ENCODE peak calls at places on chromosomes 5 and 9, in eight cellular contexts. One of them, this sample, is unnamed.

GRCh38 chr5:62258654-62259053 is 47.4 kb upstream of the KIF2A start:
- DNase-seq in activated T-helper 9 cell treated with anti-CD3 and anti-CD28 coated beads, Interleukin-2, amount 50 U/mL, for 16 hours: no peak
- DNase-seq in ovary: no peak
- DNase-seq in NCI-H1092 treated with DMSO at 0.1 percent for 48 hours: no peak
- DNase-seq in osteocyte: no peak
- DNase-seq in HuH-7: no peak
- DNase-seq in NCI-H1105 treated with DMSO at 0.1 percent for 48 hours: no peak
- DNase-seq in stimulated activated CD8-positive, alpha-beta memory T cell treated with anti-CD3 and anti-CD28 coated beads, Interleukin-7, amount 100 ng/mL, for 4 hours: no peak
- DNase-seq in this sample: no peak

GRCh38 chr5:55159763-55160492 is at the start of gene GPX8:
- DNase-seq in activated T-helper 9 cell treated with anti-CD3 and anti-CD28 coated beads, Interleukin-2, amount 50 U/mL, for 16 hours: no peak
- DNase-seq in HuH-7: peak
- DNase-seq in ovary: peak
- DNase-seq in NCI-H1105 treated with DMSO at 0.1 percent for 48 hours: no peak
- DNase-seq in stimulated activated CD8-positive, alpha-beta memory T cell treated with anti-CD3 and anti-CD28 coated beads, Interleukin-7, amount 100 ng/mL, for 4 hours: no peak
- DNase-seq in NCI-H1092 treated with DMSO at 0.1 percent for 48 hours: peak
- DNase-seq in osteocyte: no peak
- DNase-seq in this sample: peak

GRCh38 chr5:83844320-83845068 is 123.8 kb upstream of the HAPLN1 start:
- DNase-seq in NCI-H1105 treated with DMSO at 0.1 percent for 48 hours: no peak
- DNase-seq in stimulated activated CD8-positive, alpha-beta memory T cell treated with anti-CD3 and anti-CD28 coated beads, Interleukin-7, amount 100 ng/mL, for 4 hours: no peak
- DNase-seq in ovary: no peak
- DNase-seq in osteocyte: no peak
- DNase-seq in NCI-H1092 treated with DMSO at 0.1 percent for 48 hours: no peak
- DNase-seq in HuH-7: peak
- DNase-seq in activated T-helper 9 cell treated with anti-CD3 and anti-CD28 coated beads, Interleukin-2, amount 50 U/mL, for 16 hours: no peak
- DNase-seq in this sample: peak

GRCh38 chr5:11046160-11046559 is 285.1 kb upstream of the DAP start:
- DNase-seq in stimulated activated CD8-positive, alpha-beta memory T cell treated with anti-CD3 and anti-CD28 coated beads, Interleukin-7, amount 100 ng/mL, for 4 hours: no peak
- DNase-seq in osteocyte: no peak
- DNase-seq in ovary: no peak
- DNase-seq in NCI-H1105 treated with DMSO at 0.1 percent for 48 hours: no peak
- DNase-seq in activated T-helper 9 cell treated with anti-CD3 and anti-CD28 coated beads, Interleukin-2, amount 50 U/mL, for 16 hours: no peak
- DNase-seq in NCI-H1092 treated with DMSO at 0.1 percent for 48 hours: no peak
- DNase-seq in HuH-7: no peak
- DNase-seq in this sample: no peak

GRCh38 chr9:113858282-113858681 is 17.8 kb upstream of the ZNF618 start:
- DNase-seq in NCI-H1105 treated with DMSO at 0.1 percent for 48 hours: no peak
- DNase-seq in osteocyte: no peak
- DNase-seq in stimulated activated CD8-positive, alpha-beta memory T cell treated with anti-CD3 and anti-CD28 coated beads, Interleukin-7, amount 100 ng/mL, for 4 hours: no peak
- DNase-seq in ovary: no peak
- DNase-seq in activated T-helper 9 cell treated with anti-CD3 and anti-CD28 coated beads, Interleukin-2, amount 50 U/mL, for 16 hours: no peak
- DNase-seq in NCI-H1092 treated with DMSO at 0.1 percent for 48 hours: no peak
- DNase-seq in HuH-7: no peak
- DNase-seq in this sample: no peak

GRCh38 chr5:54195701-54196100 is 114.7 kb downstream of the ARL15 start:
- DNase-seq in NCI-H1092 treated with DMSO at 0.1 percent for 48 hours: no peak
- DNase-seq in stimulated activated CD8-positive, alpha-beta memory T cell treated with anti-CD3 and anti-CD28 coated beads, Interleukin-7, amount 100 ng/mL, for 4 hours: no peak
- DNase-seq in NCI-H1105 treated with DMSO at 0.1 percent for 48 hours: no peak
- DNase-seq in activated T-helper 9 cell treated with anti-CD3 and anti-CD28 coated beads, Interleukin-2, amount 50 U/mL, for 16 hours: no peak
- DNase-seq in ovary: no peak
- DNase-seq in osteocyte: no peak
- DNase-seq in HuH-7: no peak
- DNase-seq in this sample: no peak

GRCh38 chr9:20322212-20322611 is 300.1 kb downstream of the MLLT3 start:
- DNase-seq in HuH-7: no peak
- DNase-seq in NCI-H1092 treated with DMSO at 0.1 percent for 48 hours: no peak
- DNase-seq in osteocyte: peak
- DNase-seq in ovary: no peak
- DNase-seq in stimulated activated CD8-positive, alpha-beta memory T cell treated with anti-CD3 and anti-CD28 coated beads, Interleukin-7, amount 100 ng/mL, for 4 hours: no peak
- DNase-seq in NCI-H1105 treated with DMSO at 0.1 percent for 48 hours: no peak
- DNase-seq in activated T-helper 9 cell treated with anti-CD3 and anti-CD28 coated beads, Interleukin-2, amount 50 U/mL, for 16 hours: no peak
- DNase-seq in this sample: no peak

GRCh38 chr5:118551031-118551430 is 437.3 kb downstream of the DTWD2 start:
- DNase-seq in ovary: no peak
- DNase-seq in stimulated activated CD8-positive, alpha-beta memory T cell treated with anti-CD3 and anti-CD28 coated beads, Interleukin-7, amount 100 ng/mL, for 4 hours: no peak
- DNase-seq in NCI-H1092 treated with DMSO at 0.1 percent for 48 hours: no peak
- DNase-seq in NCI-H1105 treated with DMSO at 0.1 percent for 48 hours: no peak
- DNase-seq in HuH-7: no peak
- DNase-seq in activated T-helper 9 cell treated with anti-CD3 and anti-CD28 coated beads, Interleukin-2, amount 50 U/mL, for 16 hours: no peak
- DNase-seq in osteocyte: no peak
- DNase-seq in this sample: no peak

GRCh38 chr5:177455036-177455660 is 8.5 kb downstream of the PRR7 start:
- DNase-seq in NCI-H1092 treated with DMSO at 0.1 percent for 48 hours: peak
- DNase-seq in osteocyte: peak
- DNase-seq in NCI-H1105 treated with DMSO at 0.1 percent for 48 hours: peak
- DNase-seq in activated T-helper 9 cell treated with anti-CD3 and anti-CD28 coated beads, Interleukin-2, amount 50 U/mL, for 16 hours: peak
- DNase-seq in stimulated activated CD8-positive, alpha-beta memory T cell treated with anti-CD3 and anti-CD28 coated beads, Interleukin-7, amount 100 ng/mL, for 4 hours: peak
- DNase-seq in ovary: peak
- DNase-seq in HuH-7: peak
- DNase-seq in this sample: peak

GRCh38 chr5:14775857-14776256 is 95.7 kb downstream of the ANKH start:
- DNase-seq in HuH-7: no peak
- DNase-seq in NCI-H1092 treated with DMSO at 0.1 percent for 48 hours: no peak
- DNase-seq in stimulated activated CD8-positive, alpha-beta memory T cell treated with anti-CD3 and anti-CD28 coated beads, Interleukin-7, amount 100 ng/mL, for 4 hours: no peak
- DNase-seq in osteocyte: no peak
- DNase-seq in NCI-H1105 treated with DMSO at 0.1 percent for 48 hours: no peak
- DNase-seq in ovary: no peak
- DNase-seq in activated T-helper 9 cell treated with anti-CD3 and anti-CD28 coated beads, Interleukin-2, amount 50 U/mL, for 16 hours: no peak
- DNase-seq in this sample: no peak

GRCh38 chr9:5957166-5957565 is 58.3 kb downstream of the RANBP6 start:
- DNase-seq in ovary: no peak
- DNase-seq in activated T-helper 9 cell treated with anti-CD3 and anti-CD28 coated beads, Interleukin-2, amount 50 U/mL, for 16 hours: no peak
- DNase-seq in NCI-H1092 treated with DMSO at 0.1 percent for 48 hours: no peak
- DNase-seq in HuH-7: no peak
- DNase-seq in osteocyte: no peak
- DNase-seq in NCI-H1105 treated with DMSO at 0.1 percent for 48 hours: no peak
- DNase-seq in stimulated activated CD8-positive, alpha-beta memory T cell treated with anti-CD3 and anti-CD28 coated beads, Interleukin-7, amount 100 ng/mL, for 4 hours: no peak
- DNase-seq in this sample: no peak

GRCh38 chr9:97759611-97760288 is 62.6 kb upstream of the XPA start:
- DNase-seq in ovary: no peak
- DNase-seq in NCI-H1105 treated with DMSO at 0.1 percent for 48 hours: no peak
- DNase-seq in stimulated activated CD8-positive, alpha-beta memory T cell treated with anti-CD3 and anti-CD28 coated beads, Interleukin-7, amount 100 ng/mL, for 4 hours: no peak
- DNase-seq in osteocyte: peak
- DNase-seq in activated T-helper 9 cell treated with anti-CD3 and anti-CD28 coated beads, Interleukin-2, amount 50 U/mL, for 16 hours: no peak
- DNase-seq in HuH-7: peak
- DNase-seq in NCI-H1092 treated with DMSO at 0.1 percent for 48 hours: no peak
- DNase-seq in this sample: no peak

GRCh38 chr5:109816732-109817131 is 127.0 kb downstream of the MAN2A1 start:
- DNase-seq in ovary: no peak
- DNase-seq in stimulated activated CD8-positive, alpha-beta memory T cell treated with anti-CD3 and anti-CD28 coated beads, Interleukin-7, amount 100 ng/mL, for 4 hours: no peak
- DNase-seq in NCI-H1092 treated with DMSO at 0.1 percent for 48 hours: no peak
- DNase-seq in activated T-helper 9 cell treated with anti-CD3 and anti-CD28 coated beads, Interleukin-2, amount 50 U/mL, for 16 hours: no peak
- DNase-seq in HuH-7: no peak
- DNase-seq in NCI-H1105 treated with DMSO at 0.1 percent for 48 hours: no peak
- DNase-seq in osteocyte: no peak
- DNase-seq in this sample: no peak

GRCh38 chr9:27572566-27572917 is 739 bp downstream of the C9orf72 start:
- DNase-seq in NCI-H1092 treated with DMSO at 0.1 percent for 48 hours: peak
- DNase-seq in osteocyte: no peak
- DNase-seq in activated T-helper 9 cell treated with anti-CD3 and anti-CD28 coated beads, Interleukin-2, amount 50 U/mL, for 16 hours: no peak
- DNase-seq in ovary: no peak
- DNase-seq in stimulated activated CD8-positive, alpha-beta memory T cell treated with anti-CD3 and anti-CD28 coated beads, Interleukin-7, amount 100 ng/mL, for 4 hours: no peak
- DNase-seq in HuH-7: peak
- DNase-seq in NCI-H1105 treated with DMSO at 0.1 percent for 48 hours: peak
- DNase-seq in this sample: peak

GRCh38 chr9:137190315-137190853 is 1.9 kb downstream of the SSNA1 start:
- DNase-seq in NCI-H1105 treated with DMSO at 0.1 percent for 48 hours: no peak
- DNase-seq in HuH-7: no peak
- DNase-seq in activated T-helper 9 cell treated with anti-CD3 and anti-CD28 coated beads, Interleukin-2, amount 50 U/mL, for 16 hours: no peak
- DNase-seq in stimulated activated CD8-positive, alpha-beta memory T cell treated with anti-CD3 and anti-CD28 coated beads, Interleukin-7, amount 100 ng/mL, for 4 hours: no peak
- DNase-seq in osteocyte: no peak
- DNase-seq in NCI-H1092 treated with DMSO at 0.1 percent for 48 hours: no peak
- DNase-seq in ovary: no peak
- DNase-seq in this sample: no peak

GRCh38 chr5:141623197-141623596 is 4.4 kb upstream of the DIAPH1 start:
- DNase-seq in osteocyte: no peak
- DNase-seq in stimulated activated CD8-positive, alpha-beta memory T cell treated with anti-CD3 and anti-CD28 coated beads, Interleukin-7, amount 100 ng/mL, for 4 hours: no peak
- DNase-seq in NCI-H1105 treated with DMSO at 0.1 percent for 48 hours: no peak
- DNase-seq in NCI-H1092 treated with DMSO at 0.1 percent for 48 hours: no peak
- DNase-seq in activated T-helper 9 cell treated with anti-CD3 and anti-CD28 coated beads, Interleukin-2, amount 50 U/mL, for 16 hours: no peak
- DNase-seq in HuH-7: no peak
- DNase-seq in ovary: no peak
- DNase-seq in this sample: no peak

GRCh38 chr5:14816999-14817761 is 54.4 kb downstream of the ANKH start:
- DNase-seq in ovary: peak
- DNase-seq in osteocyte: no peak
- DNase-seq in stimulated activated CD8-positive, alpha-beta memory T cell treated with anti-CD3 and anti-CD28 coated beads, Interleukin-7, amount 100 ng/mL, for 4 hours: peak
- DNase-seq in HuH-7: no peak
- DNase-seq in NCI-H1105 treated with DMSO at 0.1 percent for 48 hours: no peak
- DNase-seq in NCI-H1092 treated with DMSO at 0.1 percent for 48 hours: no peak
- DNase-seq in activated T-helper 9 cell treated with anti-CD3 and anti-CD28 coated beads, Interleukin-2, amount 50 U/mL, for 16 hours: no peak
- DNase-seq in this sample: peak

GRCh38 chr9:20636883-20637440 is 14.7 kb upstream of the MLLT3 start:
- DNase-seq in stimulated activated CD8-positive, alpha-beta memory T cell treated with anti-CD3 and anti-CD28 coated beads, Interleukin-7, amount 100 ng/mL, for 4 hours: no peak
- DNase-seq in activated T-helper 9 cell treated with anti-CD3 and anti-CD28 coated beads, Interleukin-2, amount 50 U/mL, for 16 hours: no peak
- DNase-seq in NCI-H1105 treated with DMSO at 0.1 percent for 48 hours: no peak
- DNase-seq in NCI-H1092 treated with DMSO at 0.1 percent for 48 hours: no peak
- DNase-seq in HuH-7: no peak
- DNase-seq in osteocyte: no peak
- DNase-seq in ovary: no peak
- DNase-seq in this sample: no peak

GRCh38 chr9:26723486-26723885 is 169.1 kb downstream of the CAAP1 start:
- DNase-seq in NCI-H1105 treated with DMSO at 0.1 percent for 48 hours: peak
- DNase-seq in osteocyte: peak
- DNase-seq in NCI-H1092 treated with DMSO at 0.1 percent for 48 hours: no peak
- DNase-seq in ovary: no peak
- DNase-seq in stimulated activated CD8-positive, alpha-beta memory T cell treated with anti-CD3 and anti-CD28 coated beads, Interleukin-7, amount 100 ng/mL, for 4 hours: no peak
- DNase-seq in activated T-helper 9 cell treated with anti-CD3 and anti-CD28 coated beads, Interleukin-2, amount 50 U/mL, for 16 hours: no peak
- DNase-seq in HuH-7: peak
- DNase-seq in this sample: no peak

GRCh38 chr5:14204785-14205321 is 61.7 kb downstream of the TRIO start:
- DNase-seq in osteocyte: no peak
- DNase-seq in ovary: peak
- DNase-seq in stimulated activated CD8-positive, alpha-beta memory T cell treated with anti-CD3 and anti-CD28 coated beads, Interleukin-7, amount 100 ng/mL, for 4 hours: no peak
- DNase-seq in activated T-helper 9 cell treated with anti-CD3 and anti-CD28 coated beads, Interleukin-2, amount 50 U/mL, for 16 hours: no peak
- DNase-seq in HuH-7: peak
- DNase-seq in NCI-H1105 treated with DMSO at 0.1 percent for 48 hours: no peak
- DNase-seq in NCI-H1092 treated with DMSO at 0.1 percent for 48 hours: no peak
- DNase-seq in this sample: no peak

GRCh38 chr5:172102913-172103629 is 85.0 kb downstream of the STK10 start:
- DNase-seq in HuH-7: no peak
- DNase-seq in stimulated activated CD8-positive, alpha-beta memory T cell treated with anti-CD3 and anti-CD28 coated beads, Interleukin-7, amount 100 ng/mL, for 4 hours: no peak
- DNase-seq in NCI-H1092 treated with DMSO at 0.1 percent for 48 hours: no peak
- DNase-seq in ovary: peak
- DNase-seq in activated T-helper 9 cell treated with anti-CD3 and anti-CD28 coated beads, Interleukin-2, amount 50 U/mL, for 16 hours: no peak
- DNase-seq in osteocyte: peak
- DNase-seq in NCI-H1105 treated with DMSO at 0.1 percent for 48 hours: no peak
- DNase-seq in this sample: peak

GRCh38 chr5:80745490-80745889 is 90.7 kb upstream of the DHFR start:
- DNase-seq in NCI-H1092 treated with DMSO at 0.1 percent for 48 hours: no peak
- DNase-seq in ovary: no peak
- DNase-seq in activated T-helper 9 cell treated with anti-CD3 and anti-CD28 coated beads, Interleukin-2, amount 50 U/mL, for 16 hours: no peak
- DNase-seq in NCI-H1105 treated with DMSO at 0.1 percent for 48 hours: no peak
- DNase-seq in HuH-7: no peak
- DNase-seq in osteocyte: no peak
- DNase-seq in stimulated activated CD8-positive, alpha-beta memory T cell treated with anti-CD3 and anti-CD28 coated beads, Interleukin-7, amount 100 ng/mL, for 4 hours: no peak
- DNase-seq in this sample: no peak

This sample was measured in hepatic stellate cell.